ENCODE peak calls at places on chromosomes 6 and 20, in four cellular contexts. U is type B pancreatic cell, Z is activated T-helper 1 cell treated with Interleukin-2 at 50 U/mL for 16 hours, K is HCT116. W is an unnamed sample.

GRCh38 chr6:170111816-170112582 is 178.9 kb downstream of the DLL1 start:
- DNase-seq in K (no peak), Z (no peak), U (peak), W (no peak)

GRCh38 chr20:23320317-23320716 is 30.3 kb upstream of the NXT1 start:
- DNase-seq in U (no peak), Z (no peak), K (peak), W (no peak)

GRCh38 chr20:51156041-51156795 is 133.3 kb upstream of the KCNG1 start:
- DNase-seq in Z (no peak), U (peak), K (no peak), W (peak)

GRCh38 chr6:134956676-134957075 is 6.8 kb upstream of the ALDH8A1 start:
- DNase-seq in U (no peak), Z (no peak), K (no peak), W (no peak)

GRCh38 chr6:116126032-116126431 is at the start of gene COL10A1:
- DNase-seq in Z (no peak), K (no peak), U (no peak), W (no peak)

GRCh38 chr6:90846824-90847223 is 260.0 kb upstream of the MAP3K7 start:
- DNase-seq in Z (no peak), K (no peak), U (no peak), W (no peak)

GRCh38 chr20:32605167-32605656 is 20.1 kb upstream of the NOL4L start:
- DNase-seq in Z (no peak), K (no peak), U (no peak), W (no peak)

GRCh38 chr20:21156266-21156665 is 30.4 kb downstream of the KIZ start:
- DNase-seq in U (no peak), Z (no peak), K (no peak), W (peak)

GRCh38 chr6:130670142-130670541 is 157.1 kb upstream of the SMLR1 start:
- DNase-seq in K (no peak), Z (no peak), U (no peak), W (no peak)

GRCh38 chr6:160737934-160738333 is 35.9 kb downstream of the PLG start:
- DNase-seq in U (no peak), Z (no peak), K (no peak), W (no peak)

GRCh38 chr20:35223941-35224340 is 2.5 kb upstream of the MMP24 start:
- DNase-seq in K (no peak), U (no peak), Z (no peak), W (no peak)

GRCh38 chr20:34401741-34402455 is 38.8 kb downstream of the ITCH start:
- DNase-seq in K (no peak), U (no peak), Z (no peak), W (no peak)

GRCh38 chr6:108694816-108695215 is 134.1 kb downstream of the FOXO3 start:
- DNase-seq in Z (no peak), U (no peak), K (no peak), W (no peak)

GRCh38 chr20:23409800-23410199 is 11.5 kb downstream of the NAPB start:
- DNase-seq in Z (no peak), K (no peak), U (no peak), W (no peak)

GRCh38 chr20:45257711-45258110 is 3.3 kb upstream of the SLPI start:
- DNase-seq in K (no peak), Z (no peak), U (no peak), W (no peak)

W was measured in GM04503.